ENCODE peak calls at places on chromosome 7, in five cellular contexts. R is GM12878, K is left ventricle myocardium inferior, S is choroid plexus epithelial cell, A is lower leg skin. E is an unnamed sample.

GRCh38 chr7:152541892-152542291 is 106.1 kb upstream of the KMT2C start:
- DNase-seq in R (no peak), K (no peak), S (no peak), A (no peak), E (no peak)

GRCh38 chr7:44149571-44150465 is 8.7 kb upstream of the MYL7 start:
- DNase-seq in R (no peak), K (no peak), S (peak), A (peak), E (no peak)

GRCh38 chr7:138625849-138626230 is 75.3 kb downstream of the SVOPL start:
- DNase-seq in R (no peak), K (no peak), S (no peak), A (no peak), E (no peak)

GRCh38 chr7:105014725-105015630 is 973 bp downstream of the KMT2E start:
- DNase-seq in R (no peak), K (no peak), S (peak), A (peak), E (peak)

GRCh38 chr7:83410989-83411591 is 237.8 kb downstream of the SEMA3E start:
- DNase-seq in R (no peak), K (no peak), S (peak), A (no peak), E (no peak)

GRCh38 chr7:121012170-121012874 is 23.8 kb downstream of the CPED1 start:
- DNase-seq in R (no peak), K (no peak), S (no peak), A (no peak), E (no peak)

GRCh38 chr7:42274052-42274451 is 37.0 kb upstream of the GLI3 start:
- DNase-seq in R (no peak), K (no peak), S (peak), A (no peak), E (no peak)

GRCh38 chr7:140672382-140673062 is at the start of gene ADCK2:
- DNase-seq in R (no peak), K (peak), S (peak), A (no peak), E (no peak)

GRCh38 chr7:105131890-105132289 is 117.9 kb downstream of the KMT2E start:
- DNase-seq in R (no peak), K (no peak), S (no peak), A (no peak), E (no peak)

GRCh38 chr7:44068054-44068453 is 2.7 kb upstream of the PGAM2 start:
- DNase-seq in R (no peak), K (no peak), S (no peak), A (no peak), E (no peak)

GRCh38 chr7:43057151-43057550 is 55.3 kb upstream of the HECW1 start:
- DNase-seq in R (no peak), K (no peak), S (no peak), A (no peak), E (no peak)

GRCh38 chr7:100827330-100828226 is at the start of gene EPHB4:
- DNase-seq in R (no peak), K (peak), S (peak), A (peak), E (no peak)

GRCh38 chr7:50621932-50622587 is 56.9 kb upstream of the DDC start:
- DNase-seq in R (no peak), K (no peak), S (no peak), A (no peak), E (no peak)

GRCh38 chr7:37310322-37311080 is 138.2 kb downstream of the ELMO1 start:
- DNase-seq in R (no peak), K (no peak), S (no peak), A (no peak), E (no peak)

GRCh38 chr7:49812534-49812933 is 39.1 kb downstream of the VWC2 start:
- DNase-seq in R (no peak), K (no peak), S (no peak), A (no peak), E (no peak)

GRCh38 chr7:158413962-158414961 is 173.4 kb downstream of the PTPRN2 start:
- DNase-seq in R (no peak), K (no peak), S (peak), A (peak), E (no peak)

GRCh38 chr7:158284617-158285382 is 302.8 kb downstream of the PTPRN2 start:
- DNase-seq in R (no peak), K (no peak), S (no peak), A (peak), E (no peak)

GRCh38 chr7:124058515-124058914 is 25.6 kb upstream of the TMEM229A start:
- DNase-seq in R (no peak), K (no peak), S (no peak), A (no peak), E (no peak)

GRCh38 chr7:87129332-87129731 is 22.9 kb upstream of the DMTF1 start:
- DNase-seq in R (no peak), K (no peak), S (no peak), A (no peak), E (no peak)

GRCh38 chr7:144028547-144028946 is 20.2 kb upstream of the OR2A5 start:
- DNase-seq in R (no peak), K (no peak), S (no peak), A (no peak), E (no peak)

GRCh38 chr7:25098096-25099046 is 26.7 kb downstream of the CYCS start:
- DNase-seq in R (no peak), K (no peak), S (peak), A (peak), E (peak)

GRCh38 chr7:8480466-8480865 is 47.1 kb downstream of the NXPH1 start:
- DNase-seq in R (no peak), K (no peak), S (no peak), A (no peak), E (no peak)

GRCh38 chr7:31815796-31816195 is 128.8 kb downstream of the PPP1R17 start:
- DNase-seq in R (no peak), K (no peak), S (no peak), A (no peak), E (no peak)

GRCh38 chr7:144761493-144761892 is 74.4 kb downstream of the TPK1 start:
- DNase-seq in R (no peak), K (peak), S (no peak), A (no peak), E (no peak)

GRCh38 chr7:29270979-29271658 is 76.5 kb downstream of the CHN2 start:
- DNase-seq in R (no peak), K (no peak), S (no peak), A (no peak), E (no peak)

GRCh38 chr7:102450242-102450641 is 14.4 kb downstream of the ALKBH4 start:
- DNase-seq in R (no peak), K (no peak), S (no peak), A (no peak), E (no peak)

GRCh38 chr7:150329331-150330106 is 6.2 kb upstream of the ACTR3C start:
- DNase-seq in R (no peak), K (no peak), S (no peak), A (peak), E (no peak)

GRCh38 chr7:30029696-30030095 is 1.5 kb downstream of the PLEKHA8 start:
- DNase-seq in R (no peak), K (no peak), S (no peak), A (no peak), E (no peak)

GRCh38 chr7:139820089-139820488 is 9.0 kb upstream of the TBXAS1 start:
- DNase-seq in R (no peak), K (no peak), S (no peak), A (peak), E (no peak)

GRCh38 chr7:158078161-158078910 is 509.3 kb downstream of the PTPRN2 start:
- DNase-seq in R (no peak), K (no peak), S (no peak), A (peak), E (no peak)

GRCh38 chr7:92612501-92612900 is 22.3 kb upstream of the FAM133B start:
- DNase-seq in R (no peak), K (no peak), S (peak), A (no peak), E (no peak)
- H3K4me3 ChIP-seq in R (no peak), K (no peak), S (no peak), A (no peak), E (no peak)

GRCh38 chr7:75876126-75876881 is 2.5 kb upstream of the RHBDD2 start:
- DNase-seq in R (no peak), K (no peak), S (no peak), A (no peak), E (no peak)
- H3K4me3 ChIP-seq in R (no peak), K (no peak), S (no peak), A (no peak), E (no peak)

DNA sequence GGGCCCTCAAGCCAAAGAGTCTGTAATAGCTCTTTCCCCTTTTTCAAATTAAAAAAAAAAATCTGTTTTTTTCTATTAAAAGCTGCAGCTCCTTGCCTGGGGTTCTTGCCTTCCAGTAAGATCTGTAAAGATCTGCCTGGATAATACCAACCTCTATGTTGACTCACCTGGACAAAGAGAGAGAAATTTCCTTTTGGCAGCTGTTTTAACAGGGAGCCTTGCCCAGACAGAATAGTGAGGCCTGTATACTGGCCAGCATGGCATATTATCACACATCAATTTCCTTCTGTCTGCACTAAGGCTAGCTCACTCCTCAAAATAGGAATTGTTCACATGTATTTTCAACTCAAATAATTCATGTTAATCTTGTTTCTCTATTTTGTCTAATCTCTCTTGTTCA is 104.6 kb upstream of the LRGUK start:
- DNase-seq in R (no peak), K (no peak), S (no peak), A (no peak), E (no peak)
- H3K4me3 ChIP-seq in R (no peak), K (no peak), S (no peak), A (no peak), E (no peak)

GRCh38 chr7:15686957-15687644 is 618 bp upstream of the MEOX2 start:
- DNase-seq in R (no peak), K (peak), S (no peak), A (peak), E (no peak)
- H3K4me3 ChIP-seq in R (no peak), K (peak), S (peak), A (peak), E (no peak)

GRCh38 chr7:66930341-66930740 is 9.3 kb downstream of the TMEM248 start:
- DNase-seq in R (no peak), K (no peak), S (peak), A (no peak), E (no peak)

GRCh38 chr7:66927348-66927948 is 6.4 kb downstream of the TMEM248 start:
- DNase-seq in R (no peak), K (no peak), S (no peak), A (no peak), E (no peak)

GRCh38 chr7:66929935-66930334 is 8.9 kb downstream of the TMEM248 start:
- DNase-seq in R (no peak), K (no peak), S (no peak), A (no peak), E (no peak)

GRCh38 chr7:66928388-66928787 is 7.4 kb downstream of the TMEM248 start:
- DNase-seq in R (no peak), K (peak), S (peak), A (no peak), E (no peak)

GRCh38 chr7:66929170-66929569 is 8.1 kb downstream of the TMEM248 start:
- DNase-seq in R (no peak), K (no peak), S (no peak), A (no peak), E (no peak)
- H3K4me3 ChIP-seq in R (no peak), K (no peak), S (no peak), A (no peak), E (no peak)

DNA sequence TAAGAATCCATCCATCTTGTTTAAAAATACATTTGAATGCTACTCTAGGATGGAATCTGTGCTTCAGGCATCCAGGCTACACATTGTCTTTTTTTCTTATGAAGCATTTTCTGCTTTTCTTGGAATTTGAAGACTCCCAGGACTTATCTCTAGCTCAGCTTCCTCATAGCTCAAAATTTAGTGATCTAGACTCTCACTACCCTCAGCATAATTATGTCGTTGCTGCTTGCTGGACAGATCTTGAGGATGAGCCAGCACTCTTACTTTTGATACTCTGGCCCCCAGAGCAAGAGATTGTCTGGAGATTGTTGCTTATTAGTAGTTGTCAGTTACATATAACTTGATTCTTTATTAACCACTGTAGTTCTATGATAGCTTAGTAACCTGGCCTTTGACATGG is 83.3 kb upstream of the FGL2 start:
- DNase-seq in R (no peak), K (no peak), S (no peak), A (no peak), E (no peak)
- H3K4me3 ChIP-seq in R (no peak), K (no peak), S (no peak), A (no peak), E (no peak)

GRCh38 chr7:32941181-32941995 is 15.9 kb upstream of the FKBP9 start:
- DNase-seq in R (no peak), K (no peak), S (no peak), A (no peak), E (no peak)
- H3K4me3 ChIP-seq in R (peak), K (peak), S (peak), A (peak), E (peak)